ENCODE peak calls at places on chromosomes 4 and X, in six cellular contexts. L is cardiac septum; C is astrocyte; K is stimulated activated CD4-positive, alpha-beta T cell treated with anti-CD3 and anti-CD28 coated beads, Interleukin-1b, Interleukin-23, amount 100 ng/mL, for 48 hours; N is CD4-positive, alpha-beta memory T cell; H is uterus. U is an unnamed sample.

GRCh38 chr4:5003918-5004317 is 15.3 kb downstream of the CYTL1 start:
- DNase-seq in L (no peak), C (no peak), K (no peak), N (no peak), H (no peak), U (no peak)

GRCh38 chrX:45849261-45849660 is 648.6 kb upstream of the DIPK2B start:
- DNase-seq in L (no peak), C (peak), K (peak), N (peak), H (no peak), U (no peak)

GRCh38 chr4:84481879-84482245 is 17.2 kb downstream of the NKX6-1 start:
- DNase-seq in L (no peak), C (no peak), K (no peak), N (no peak), H (no peak), U (no peak)

GRCh38 chr4:105626846-105627245 is 74.4 kb downstream of the ARHGEF38 start:
- DNase-seq in L (no peak), C (no peak), K (no peak), N (no peak), H (no peak), U (no peak)

GRCh38 chr4:23768541-23768940 is 121.3 kb downstream of the PPARGC1A start:
- DNase-seq in L (no peak), C (peak), K (no peak), N (no peak), H (no peak), U (no peak)

GRCh38 chr4:89152972-89153371 is 41.6 kb downstream of the TIGD2 start:
- DNase-seq in L (no peak), C (no peak), K (no peak), N (no peak), H (no peak), U (no peak)

GRCh38 chr4:186104114-186104894 is at the start of gene FAM149A:
- DNase-seq in L (no peak), C (no peak), K (peak), N (peak), H (peak), U (peak)

GRCh38 chr4:109921384-109921808 is 8.7 kb downstream of the EGF start:
- DNase-seq in L (no peak), C (peak), K (no peak), N (no peak), H (no peak), U (no peak)

GRCh38 chr4:24240655-24241054 is 343.7 kb downstream of the DHX15 start:
- DNase-seq in L (no peak), C (no peak), K (no peak), N (no peak), H (no peak), U (no peak)

GRCh38 chr4:103478729-103479128 is 241.1 kb downstream of the TACR3 start:
- DNase-seq in L (no peak), C (no peak), K (no peak), N (no peak), H (no peak), U (no peak)

GRCh38 chr4:20074450-20074849 is 177.3 kb upstream of the SLIT2 start:
- DNase-seq in L (no peak), C (peak), K (no peak), N (no peak), H (no peak), U (no peak)

GRCh38 chrX:150610446-150610845 is 42.0 kb downstream of the MTM1 start:
- DNase-seq in L (no peak), C (no peak), K (no peak), N (no peak), H (no peak), U (no peak)

GRCh38 chr4:94650690-94651089 is 107.1 kb upstream of the BMPR1B start:
- DNase-seq in L (no peak), C (no peak), K (no peak), N (no peak), H (no peak), U (peak)

GRCh38 chr4:72394264-72394663 is 174.8 kb downstream of the ADAMTS3 start:
- DNase-seq in L (no peak), C (no peak), K (no peak), N (no peak), H (no peak), U (no peak)

GRCh38 chrX:108399427-108400165 is 38.6 kb downstream of the COL4A6 start:
- DNase-seq in L (no peak), C (peak), K (no peak), N (no peak), H (no peak), U (no peak)

GRCh38 chrX:15475021-15475420 is 18.1 kb downstream of the PIR start:
- DNase-seq in L (no peak), C (peak), K (no peak), N (no peak), H (no peak), U (no peak)

GRCh38 chrX:72604705-72605104 is 32.1 kb upstream of the HDAC8 start:
- DNase-seq in L (no peak), C (no peak), K (no peak), N (no peak), H (no peak), U (no peak)

U was measured in left lobe of liver.